ENCODE peak calls at places on chromosome 12, in ten cellular contexts. Y, K, S, T, D, G, M, L, W and I are unnamed samples.

GRCh38 chr12:103915306-103915705 is 14.9 kb upstream of the HSP90B1 start:
- DNase-seq in M (no peak), K (no peak), S (no peak), G (no peak), T (no peak), Y (no peak), D (no peak), L (no peak), W (no peak), I (no peak)

GRCh38 chr12:47754126-47754525 is 4.6 kb downstream of the RAPGEF3 start:
- DNase-seq in G (no peak), D (no peak), S (no peak), Y (no peak), L (no peak), T (no peak), K (no peak), W (no peak), M (no peak), I (no peak)

GRCh38 chr12:39124768-39125167 is 219.4 kb upstream of the CPNE8 start:
- DNase-seq in W (no peak), Y (no peak), K (no peak), L (no peak), G (no peak), T (no peak), S (no peak), D (no peak), M (peak), I (no peak)

GRCh38 chr12:67943295-67943892 is 45.9 kb upstream of the IFNG-AS1 start:
- DNase-seq in D (peak), T (peak), K (peak), L (no peak), M (peak), S (peak), G (no peak), Y (peak), W (peak), I (no peak)

GRCh38 chr12:21476949-21477348 is 24.5 kb downstream of the RECQL start:
- DNase-seq in G (no peak), T (no peak), L (no peak), S (no peak), M (no peak), W (no peak), K (no peak), Y (no peak), D (no peak), I (no peak)

GRCh38 chr12:124721501-124722154 is 142.0 kb downstream of the SCARB1 start:
- DNase-seq in M (no peak), G (no peak), W (no peak), Y (no peak), S (no peak), K (no peak), D (no peak), L (no peak), T (no peak), I (no peak)

GRCh38 chr12:39813776-39814175 is 194.2 kb upstream of the ABCD2 start:
- DNase-seq in S (no peak), M (no peak), W (no peak), K (no peak), G (no peak), L (no peak), T (no peak), D (no peak), Y (no peak), I (no peak)

GRCh38 chr12:19819231-19819630 is 379.9 kb downstream of the AEBP2 start:
- DNase-seq in Y (no peak), T (no peak), L (no peak), S (no peak), G (no peak), M (no peak), W (no peak), D (no peak), K (no peak), I (no peak)

GRCh38 chr12:47773858-47774580 is 981 bp downstream of the SLC48A1 start:
- DNase-seq in K (no peak), Y (no peak), T (no peak), D (no peak), S (no peak), G (no peak), M (no peak), L (no peak), W (no peak), I (no peak)

GRCh38 chr12:51926718-51927117 is 19.4 kb downstream of the ACVRL1 start:
- DNase-seq in L (peak), S (peak), M (peak), W (no peak), K (peak), G (no peak), Y (peak), T (peak), D (peak), I (peak)

GRCh38 chr12:32494676-32495075 is 95.3 kb downstream of the FGD4 start:
- DNase-seq in K (no peak), S (no peak), L (no peak), M (no peak), T (no peak), G (no peak), W (no peak), D (no peak), Y (no peak), I (no peak)

GRCh38 chr12:24268663-24269186 is 319.3 kb upstream of the SOX5 start:
- DNase-seq in Y (no peak), T (no peak), W (no peak), M (no peak), L (no peak), K (no peak), S (no peak), G (no peak), D (no peak), I (no peak)

GRCh38 chr12:3724096-3724805 is 28.7 kb downstream of the CRACR2A start:
- DNase-seq in G (no peak), T (no peak), M (no peak), W (no peak), L (no peak), K (no peak), S (no peak), Y (no peak), D (peak), I (no peak)

GRCh38 chr12:120710805-120711296 is 593 bp downstream of the UNC119B start:
- DNase-seq in G (peak), T (no peak), Y (no peak), K (no peak), M (peak), D (peak), S (no peak), L (no peak), W (peak), I (no peak)

GRCh38 chr12:51281202-51281924 is 11.1 kb upstream of the SMAGP start:
- DNase-seq in T (no peak), G (no peak), Y (no peak), W (no peak), D (no peak), M (no peak), L (no peak), S (no peak), K (no peak), I (no peak)

GRCh38 chr12:124396544-124397398 is 101.9 kb downstream of the RFLNA start:
- DNase-seq in M (no peak), K (peak), T (no peak), Y (no peak), D (peak), L (no peak), G (no peak), W (peak), S (peak), I (no peak)

GRCh38 chr12:112103758-112104504 is 4.7 kb downstream of the NAA25 start:
- DNase-seq in T (no peak), D (no peak), G (no peak), K (no peak), S (no peak), M (no peak), W (no peak), Y (no peak), L (no peak), I (no peak)

GRCh38 chr12:29739279-29739991 is 44.3 kb downstream of the TMTC1 start:
- DNase-seq in Y (no peak), K (no peak), D (no peak), T (no peak), W (no peak), S (no peak), G (no peak), L (no peak), M (no peak), I (no peak)

GRCh38 chr12:9864913-9865675 is 4.1 kb downstream of the CLEC2B start:
- DNase-seq in K (no peak), D (no peak), L (no peak), T (no peak), M (no peak), G (no peak), S (no peak), W (no peak), Y (no peak), I (no peak)

GRCh38 chr12:44247588-44247987 is 411.7 kb downstream of the TMEM117 start:
- DNase-seq in W (no peak), L (no peak), S (no peak), K (no peak), G (no peak), D (no peak), T (no peak), M (peak), Y (no peak), I (no peak)

GRCh38 chr12:98733667-98734350 is 88.7 kb downstream of the APAF1 start:
- DNase-seq in T (no peak), D (no peak), W (no peak), S (no peak), Y (no peak), G (no peak), K (no peak), M (no peak), L (no peak), I (no peak)
- TF ChIP-seq POLR2AphosphoS5 in T (no peak), D (no peak), W (no peak), S (no peak), Y (no peak), G (no peak), K (no peak), M (no peak), L (no peak), I (no peak)

GRCh38 chr12:79818856-79819255 is 116.0 kb downstream of the PPP1R12A start:
- DNase-seq in L (no peak), G (no peak), K (no peak), W (no peak), M (no peak), T (no peak), Y (no peak), D (no peak), S (no peak), I (no peak)
- TF ChIP-seq POLR2AphosphoS5 in L (no peak), G (no peak), K (no peak), W (peak), M (no peak), T (no peak), Y (no peak), D (no peak), S (no peak), I (no peak)

GRCh38 chr12:115619061-115619460 is 658.4 kb downstream of the MED13L start:
- DNase-seq in S (no peak), K (no peak), L (no peak), Y (no peak), M (no peak), D (no peak), T (no peak), W (no peak), G (no peak), I (no peak)
- TF ChIP-seq POLR2AphosphoS5 in S (no peak), K (no peak), L (no peak), Y (no peak), M (no peak), D (no peak), T (no peak), W (no peak), G (no peak), I (no peak)

GRCh38 chr12:57166971-57167371 is 19.6 kb upstream of the LRP1-AS start:
- DNase-seq in M (no peak), D (no peak), L (no peak), G (no peak), T (no peak), S (no peak), W (no peak), K (no peak), Y (no peak), I (no peak)
- TF ChIP-seq POLR2AphosphoS5 in M (no peak), D (no peak), L (no peak), G (no peak), T (no peak), S (no peak), W (no peak), K (no peak), Y (no peak), I (no peak)

GRCh38 chr12:54228471-54228870 is 39.7 kb upstream of the SMUG1 start:
- DNase-seq in K (no peak), T (no peak), S (no peak), W (no peak), G (no peak), D (no peak), M (no peak), L (no peak), Y (no peak), I (no peak)

GRCh38 chr12:54230555-54230954 is 41.8 kb upstream of the SMUG1 start:
- DNase-seq in L (no peak), D (no peak), S (no peak), M (no peak), G (no peak), K (no peak), T (no peak), Y (no peak), W (no peak), I (no peak)

GRCh38 chr12:54227376-54227775 is 38.6 kb upstream of the SMUG1 start:
- DNase-seq in D (no peak), S (no peak), T (no peak), Y (no peak), K (no peak), G (no peak), L (no peak), M (no peak), W (no peak), I (no peak)

GRCh38 chr12:54231236-54231635 is 42.5 kb upstream of the SMUG1 start:
- DNase-seq in S (no peak), G (no peak), K (no peak), D (no peak), Y (no peak), W (no peak), L (no peak), M (no peak), T (no peak), I (no peak)

DNA sequence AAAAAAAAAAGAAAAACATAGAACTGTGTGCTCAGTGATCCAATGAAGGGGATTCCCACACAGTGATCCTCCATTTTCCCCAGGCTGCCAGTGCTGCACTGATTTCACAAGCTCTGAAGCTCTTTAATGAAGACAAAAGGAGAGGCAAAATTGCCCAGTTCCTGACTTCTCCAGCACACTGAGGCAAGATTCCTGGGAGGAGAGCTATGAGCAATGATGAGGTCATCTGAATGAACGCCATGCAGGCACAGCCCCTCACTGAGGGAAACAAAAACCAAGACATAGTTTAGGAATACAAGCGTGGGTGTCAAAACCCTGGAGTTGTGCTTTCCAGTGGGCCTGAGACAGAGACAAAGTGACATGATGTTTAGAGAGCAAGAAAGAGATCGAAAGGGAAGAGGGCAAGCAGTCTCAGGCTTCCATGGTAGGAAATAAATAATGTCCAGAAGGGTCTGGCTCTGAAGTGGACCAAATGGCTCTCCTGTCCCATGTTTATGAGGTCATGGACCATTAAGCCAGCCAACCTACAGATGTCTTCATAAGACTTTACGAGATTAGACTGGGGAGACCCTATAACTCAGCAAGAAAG is 40.9 kb upstream of the SMUG1 start:
- DNase-seq in Y (no peak), M (no peak), S (no peak), L (no peak), D (no peak), G (no peak), W (peak), K (no peak), T (peak), I (peak)
- TF ChIP-seq POLR2AphosphoS5 in Y (no peak), M (no peak), S (no peak), L (peak), D (no peak), G (no peak), W (no peak), K (no peak), T (peak), I (no peak)

GRCh38 chr12:66118240-66118891 is 12.2 kb downstream of the LLPH start:
- DNase-seq in W (no peak), Y (no peak), G (no peak), K (no peak), D (no peak), L (no peak), M (no peak), S (no peak), T (no peak), I (no peak)

GRCh38 chr12:66117242-66117641 is 13.3 kb downstream of the LLPH start:
- DNase-seq in K (no peak), G (no peak), M (no peak), D (no peak), W (no peak), S (no peak), L (no peak), Y (no peak), T (no peak), I (no peak)

GRCh38 chr12:66119870-66120241 is 10.7 kb downstream of the LLPH start:
- DNase-seq in K (no peak), W (no peak), D (no peak), M (no peak), T (no peak), Y (no peak), G (no peak), S (no peak), L (no peak), I (no peak)

GRCh38 chr12:66120477-66120876 is 10.1 kb downstream of the LLPH start:
- DNase-seq in S (no peak), G (no peak), D (no peak), L (no peak), Y (no peak), K (no peak), W (no peak), M (no peak), T (no peak), I (no peak)

DNA sequence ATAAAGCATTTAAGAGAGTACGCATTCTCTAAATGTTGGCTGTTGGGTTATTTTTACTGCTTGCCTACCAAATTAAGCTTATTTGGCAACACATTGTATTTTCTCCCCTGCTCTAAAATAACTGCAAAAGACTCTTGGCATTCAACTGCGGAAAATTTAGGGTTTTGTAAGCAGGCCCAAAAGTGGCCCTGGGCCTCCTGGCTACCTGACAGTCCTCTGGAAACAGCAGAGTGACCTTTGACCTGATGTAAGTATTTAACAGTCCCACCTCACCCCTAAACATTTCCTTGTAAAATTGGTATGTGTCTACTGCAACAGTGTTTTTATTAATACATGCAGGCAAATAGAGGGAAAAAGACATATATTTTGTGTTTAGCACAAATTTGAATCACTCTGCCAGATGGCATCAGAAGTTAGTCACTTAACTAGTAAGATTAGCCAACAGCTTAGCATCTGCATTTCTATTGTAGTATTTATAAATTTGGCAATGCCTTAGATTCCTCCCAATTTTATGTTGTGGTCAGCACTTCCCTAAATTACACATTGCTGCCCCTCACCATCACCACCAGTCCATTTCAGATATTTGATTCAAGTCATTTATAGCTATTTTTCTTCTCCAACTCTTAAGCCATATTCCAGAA is 11.2 kb downstream of the LLPH start:
- DNase-seq in S (no peak), W (no peak), Y (no peak), D (no peak), T (no peak), G (no peak), M (no peak), L (no peak), K (no peak), I (no peak)
- TF ChIP-seq POLR2AphosphoS5 in S (no peak), W (no peak), Y (no peak), D (no peak), T (peak), G (no peak), M (no peak), L (no peak), K (no peak), I (no peak)

GRCh38 chr12:6327591-6328041 is 14.3 kb downstream of the TNFRSF1A start:
- DNase-seq in W (no peak), L (no peak), D (no peak), S (no peak), G (no peak), T (no peak), K (no peak), M (no peak), Y (no peak), I (peak)

GRCh38 chr12:6328045-6328779 is 13.7 kb downstream of the TNFRSF1A start:
- DNase-seq in G (no peak), W (no peak), S (no peak), D (no peak), K (no peak), T (no peak), M (no peak), Y (no peak), L (no peak), I (no peak)

GRCh38 chr12:6328945-6329692 is 12.8 kb downstream of the TNFRSF1A start:
- DNase-seq in T (no peak), K (no peak), L (no peak), S (no peak), G (no peak), W (no peak), D (no peak), Y (no peak), M (peak), I (no peak)

GRCh38 chr12:6326316-6326959 is 15.4 kb downstream of the TNFRSF1A start:
- DNase-seq in Y (peak), M (peak), S (no peak), W (peak), K (peak), T (no peak), D (peak), G (no peak), L (no peak), I (no peak)

DNA sequence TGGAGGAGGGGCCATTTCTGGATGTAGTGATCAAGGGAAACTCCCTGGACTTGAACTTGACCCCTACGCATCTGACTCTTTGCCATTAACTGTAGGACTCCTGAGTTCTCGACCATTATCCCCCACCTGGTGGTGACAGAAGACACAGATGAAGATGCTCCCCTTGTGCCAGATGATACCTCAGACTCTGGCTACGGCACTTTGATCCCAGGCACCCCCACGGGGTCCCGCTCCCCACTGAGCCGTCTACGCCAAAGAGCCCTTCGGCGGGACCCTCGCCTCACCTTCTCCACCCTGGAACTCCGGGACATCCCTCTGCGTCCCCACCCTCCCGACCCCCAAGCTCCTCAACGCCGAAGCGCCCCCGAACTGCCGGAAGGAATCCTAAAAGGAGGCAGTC is 14.7 kb downstream of the TNFRSF1A start:
- DNase-seq in M (no peak), W (no peak), D (no peak), S (no peak), G (no peak), T (no peak), K (no peak), Y (no peak), L (no peak), I (no peak)
- TF ChIP-seq POLR2AphosphoS5 in M (peak), W (no peak), D (peak), S (no peak), G (no peak), T (peak), K (no peak), Y (peak), L (no peak), I (no peak)